ENCODE peak calls at places on chromosome 14, in four cellular contexts. One of them, this sample, is unnamed. For H3K4me1 and H3K36me3, the result is how much of the 10 kb centered on the place peaks cover.

GRCh38 chr14:97039717-97040363 is 242.7 kb downstream of the VRK1 start:
- DNase-seq in uterus: no peak
- DNase-seq in kidney: no peak
- DNase-seq in lung: no peak
- DNase-seq in this sample: no peak

GRCh38 chr14:93984987-93985410 is 8.6 kb upstream of the ASB2 start:
- DNase-seq in uterus: peak
- DNase-seq in kidney: no peak
- DNase-seq in lung: no peak
- DNase-seq in this sample: peak

GRCh38 chr14:68785817-68786490 is 6.9 kb downstream of the ZFP36L1 start:
- DNase-seq in uterus: no peak
- DNase-seq in kidney: no peak
- DNase-seq in lung: no peak
- DNase-seq in this sample: peak

GRCh38 chr14:106586098-106586704 is 1059.8 kb downstream of the TMEM121 start:
- DNase-seq in uterus: no peak
- DNase-seq in kidney: no peak
- DNase-seq in lung: no peak
- DNase-seq in this sample: no peak

GRCh38 chr14:73771848-73772705 is 57.9 kb upstream of the PNMA1 start:
- DNase-seq in uterus: peak
- DNase-seq in kidney: peak
- DNase-seq in lung: no peak
- DNase-seq in this sample: no peak

GRCh38 chr14:20612403-20612802 is 21.2 kb upstream of the RNASE12 start:
- DNase-seq in uterus: no peak
- DNase-seq in kidney: no peak
- DNase-seq in lung: no peak
- DNase-seq in this sample: no peak

GRCh38 chr14:52029881-52030280 is 39.0 kb downstream of the NID2 start:
- DNase-seq in uterus: no peak
- DNase-seq in kidney: no peak
- DNase-seq in lung: no peak
- DNase-seq in this sample: no peak

GRCh38 chr14:71532790-71533189 is 399.4 kb upstream of the RGS6 start:
- DNase-seq in uterus: no peak
- DNase-seq in kidney: no peak
- DNase-seq in lung: no peak
- DNase-seq in this sample: no peak

GRCh38 chr14:80266930-80267329 is 55.6 kb upstream of the DIO2 start:
- DNase-seq in uterus: no peak
- DNase-seq in kidney: no peak
- DNase-seq in lung: no peak
- DNase-seq in this sample: no peak

GRCh38 chr14:56487090-56487667 is 92.4 kb upstream of the TMEM260 start:
- DNase-seq in uterus: no peak
- DNase-seq in kidney: no peak
- DNase-seq in lung: no peak
- DNase-seq in this sample: no peak

GRCh38 chr14:36428350-36428749 is 91.7 kb downstream of the NKX2-1 start:
- DNase-seq in uterus: no peak
- DNase-seq in kidney: no peak
- DNase-seq in lung: no peak
- DNase-seq in this sample: no peak

GRCh38 chr14:101475468-101476257 is 85.6 kb upstream of the DIO3 start:
- DNase-seq in uterus: peak
- DNase-seq in kidney: peak
- DNase-seq in lung: no peak
- DNase-seq in this sample: peak

GRCh38 chr14:64229489-64229888 is 64.7 kb downstream of the ESR2 start:
- DNase-seq in uterus: no peak
- DNase-seq in kidney: no peak
- DNase-seq in lung: no peak
- DNase-seq in this sample: no peak

GRCh38 chr14:69439516-69440270 is 41.2 kb downstream of the SLC39A9 start:
- DNase-seq in uterus: no peak
- DNase-seq in kidney: no peak
- DNase-seq in lung: no peak
- DNase-seq in this sample: no peak

GRCh38 chr14:66403183-66403582 is 83.0 kb upstream of the CCDC196 start:
- DNase-seq in uterus: no peak
- DNase-seq in kidney: no peak
- DNase-seq in lung: no peak
- DNase-seq in this sample: no peak

GRCh38 chr14:23182372-23183014 is 967 bp downstream of the SLC7A8 start:
- DNase-seq in uterus: peak
- DNase-seq in kidney: no peak
- DNase-seq in lung: peak
- DNase-seq in this sample: peak

GRCh38 chr14:23181946-23182345 is 1.5 kb downstream of the SLC7A8 start:
- DNase-seq in uterus: no peak
- DNase-seq in kidney: no peak
- DNase-seq in lung: no peak
- DNase-seq in this sample: no peak

GRCh38 chr14:23183076-23183475 is 384 bp downstream of the SLC7A8 start:
- DNase-seq in uterus: no peak
- DNase-seq in kidney: no peak
- DNase-seq in lung: no peak
- DNase-seq in this sample: no peak

GRCh38 chr14:23183479-23183878 is at the start of gene SLC7A8:
- DNase-seq in uterus: peak
- DNase-seq in kidney: no peak
- DNase-seq in lung: peak
- DNase-seq in this sample: no peak

GRCh38 chr14:23181453-23181852 is 2.0 kb downstream of the SLC7A8 start:
- DNase-seq in uterus: no peak
- DNase-seq in kidney: no peak
- DNase-seq in lung: no peak
- DNase-seq in this sample: no peak
- H3K4me1 ChIP-seq in uterus: under half
- H3K4me1 ChIP-seq in kidney: under half
- H3K4me1 ChIP-seq in lung: under half
- H3K4me1 ChIP-seq in this sample: under half

DNA sequence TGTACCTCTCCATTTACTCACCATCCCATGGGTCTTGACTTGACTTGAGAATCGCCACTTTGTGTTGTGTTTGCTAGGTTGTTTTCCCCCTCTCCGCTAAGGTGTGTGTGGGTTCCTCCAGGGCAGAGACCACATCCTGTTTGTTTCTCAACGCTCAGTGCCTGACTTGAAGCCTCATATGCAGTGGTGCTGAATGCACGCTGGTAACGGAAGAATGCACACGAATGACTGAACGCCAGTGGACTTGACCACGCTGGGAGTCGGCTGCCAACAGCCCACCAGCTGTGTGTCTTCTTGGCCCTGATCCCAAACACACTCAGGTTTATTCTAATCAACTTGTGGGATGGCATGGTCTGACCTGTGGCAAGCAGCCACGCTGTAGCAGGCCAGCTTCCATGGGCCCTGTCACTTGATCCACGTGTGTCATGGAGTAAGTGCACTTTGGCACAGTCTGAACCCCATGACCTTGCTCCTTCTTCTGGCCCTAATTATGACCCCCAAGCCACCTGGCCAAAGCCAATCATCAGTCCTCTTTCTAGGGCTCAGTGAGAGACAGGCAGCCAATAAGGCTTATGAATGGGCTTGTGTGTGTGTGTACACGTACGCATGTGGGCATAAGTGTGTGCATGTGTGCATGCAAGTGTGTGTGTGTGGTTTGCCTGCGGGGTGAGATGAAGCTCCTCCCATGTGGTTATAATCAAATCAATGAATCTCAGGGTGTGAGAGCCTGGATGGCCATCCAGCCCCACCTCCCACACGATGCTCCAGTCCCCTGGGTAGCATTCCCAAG is 6.3 kb upstream of the TC2N start:
- DNase-seq in uterus: no peak
- DNase-seq in kidney: peak
- DNase-seq in lung: no peak
- DNase-seq in this sample: no peak
- H3K4me3 ChIP-seq in uterus: no peak
- H3K4me3 ChIP-seq in kidney: no peak
- H3K4me3 ChIP-seq in lung: no peak
- H3K4me3 ChIP-seq in this sample: no peak

GRCh38 chr14:91875515-91876286 is 8.4 kb upstream of the TC2N start:
- DNase-seq in uterus: no peak
- DNase-seq in kidney: peak
- DNase-seq in lung: no peak
- DNase-seq in this sample: no peak
- H3K36me3 ChIP-seq in uterus: under half
- H3K36me3 ChIP-seq in kidney: under half
- H3K36me3 ChIP-seq in lung: under half
- H3K36me3 ChIP-seq in this sample: half or more

DNA sequence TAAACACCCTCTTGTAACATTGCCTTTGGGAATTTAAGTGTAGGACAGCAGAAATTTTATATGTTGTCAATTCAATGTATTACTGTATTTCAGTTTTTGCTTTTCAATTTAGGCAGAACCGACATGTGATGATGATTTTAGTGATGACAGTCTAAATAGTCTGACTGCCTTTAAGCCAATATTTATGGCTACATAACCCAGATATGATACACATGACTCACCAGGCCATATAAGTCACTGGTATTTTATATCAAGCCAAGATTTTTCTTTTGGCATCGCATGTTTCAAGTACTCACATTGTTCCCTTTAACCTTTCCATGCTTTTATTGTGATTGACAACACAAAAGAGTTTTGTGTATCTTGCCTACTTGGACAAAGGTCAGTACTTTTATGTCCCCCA is 13.6 kb upstream of the PPM1A start:
- DNase-seq in uterus: no peak
- DNase-seq in kidney: no peak
- DNase-seq in lung: no peak
- DNase-seq in this sample: no peak
- H3K4me1 ChIP-seq in uterus: under half
- H3K4me1 ChIP-seq in kidney: under half
- H3K4me1 ChIP-seq in lung: under half
- H3K4me1 ChIP-seq in this sample: under half

GRCh38 chr14:92512807-92513203 is 776 bp upstream of the RIN3 start:
- DNase-seq in uterus: no peak
- DNase-seq in kidney: no peak
- DNase-seq in lung: no peak
- DNase-seq in this sample: no peak
- H3K4me3 ChIP-seq in uterus: peak
- H3K4me3 ChIP-seq in kidney: no peak
- H3K4me3 ChIP-seq in lung: peak
- H3K4me3 ChIP-seq in this sample: peak

GRCh38 chr14:77279719-77280118 is 8.7 kb upstream of the NGB start:
- DNase-seq in uterus: no peak
- DNase-seq in kidney: no peak
- DNase-seq in lung: no peak
- DNase-seq in this sample: no peak

GRCh38 chr14:77278461-77279230 is 7.6 kb upstream of the NGB start:
- DNase-seq in uterus: no peak
- DNase-seq in kidney: no peak
- DNase-seq in lung: no peak
- DNase-seq in this sample: no peak

GRCh38 chr14:77281852-77282251 is 10.8 kb upstream of the NGB start:
- DNase-seq in uterus: no peak
- DNase-seq in kidney: no peak
- DNase-seq in lung: no peak
- DNase-seq in this sample: no peak

GRCh38 chr14:77286554-77286953 is 15.5 kb upstream of the NGB start:
- DNase-seq in uterus: no peak
- DNase-seq in kidney: no peak
- DNase-seq in lung: no peak
- DNase-seq in this sample: no peak

GRCh38 chr14:77284066-77284855 is 13.3 kb upstream of the NGB start:
- DNase-seq in uterus: no peak
- DNase-seq in kidney: no peak
- DNase-seq in lung: no peak
- DNase-seq in this sample: no peak
- H3K36me3 ChIP-seq in uterus: under half
- H3K36me3 ChIP-seq in kidney: under half
- H3K36me3 ChIP-seq in lung: under half
- H3K36me3 ChIP-seq in this sample: half or more

GRCh38 chr14:100108042-100108825 is 43.0 kb downstream of the EVL start:
- DNase-seq in uterus: peak
- DNase-seq in kidney: peak
- DNase-seq in lung: peak
- DNase-seq in this sample: no peak
- H3K4me1 ChIP-seq in uterus: under half
- H3K4me1 ChIP-seq in kidney: under half
- H3K4me1 ChIP-seq in lung: under half
- H3K4me1 ChIP-seq in this sample: under half

DNA sequence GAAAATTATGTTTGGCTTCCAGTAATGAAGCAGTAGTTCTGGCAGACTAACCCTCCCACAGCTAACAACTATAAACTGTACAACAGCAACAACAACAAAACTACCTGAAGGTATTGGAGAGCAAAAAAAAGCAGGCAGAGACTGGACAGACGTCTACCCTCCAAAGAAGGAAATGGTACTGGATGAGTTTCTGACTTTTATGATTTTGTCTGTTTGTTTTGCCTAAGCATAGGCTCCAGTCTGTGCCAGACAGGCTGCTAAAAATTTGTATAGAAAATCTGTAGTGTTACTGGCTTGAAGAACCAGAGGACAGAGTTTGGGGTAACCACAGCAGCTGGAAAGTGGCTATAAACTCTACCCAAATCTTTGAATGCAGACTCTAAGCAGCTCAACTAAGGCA is 131.3 kb downstream of the SLC25A47 start:
- DNase-seq in uterus: no peak
- DNase-seq in kidney: no peak
- DNase-seq in lung: no peak
- DNase-seq in this sample: no peak
- H3K4me3 ChIP-seq in uterus: no peak
- H3K4me3 ChIP-seq in kidney: no peak
- H3K4me3 ChIP-seq in lung: no peak
- H3K4me3 ChIP-seq in this sample: no peak